ENCODE peak calls at places on chromosomes 12 and 14, in seven cellular contexts. E is skeletal muscle cell, M is left kidney, J is aorta, W is HTR-8/SVneo, V is astrocyte of the spinal cord, Y is mucosa of descending colon. A is an unnamed sample.
A peak's percentile ranks its signal among the peaks of the same experiment; 100 is the strongest.

GRCh38 chr14:76053576-76054369 is 68.2 kb downstream of the IFT43 start:
- DNase-seq in E (no peak), M (no peak), J (no peak), W (no peak), V (no peak), Y (no peak), A (no peak)

GRCh38 chr14:94775875-94776217 is 5.9 kb upstream of the GSC start:
- DNase-seq in E (no peak), M (no peak), J (no peak), W (peak; percentile 26), V (no peak), Y (no peak), A (no peak)

GRCh38 chr12:30970559-30971202 is 44.1 kb downstream of the TSPAN11 start:
- DNase-seq in E (no peak), M (peak; percentile 83), J (no peak), W (no peak), V (no peak), Y (no peak), A (no peak)

GRCh38 chr14:62914873-62915272 is 130.4 kb downstream of the KCNH5 start:
- DNase-seq in E (no peak), M (no peak), J (no peak), W (no peak), V (no peak), Y (no peak), A (no peak)

GRCh38 chr14:105859717-105860614 is 333.6 kb downstream of the TMEM121 start:
- DNase-seq in E (no peak), M (no peak), J (peak; percentile 61), W (no peak), V (no peak), Y (peak; percentile 60), A (no peak)

GRCh38 chr12:71011261-71011660 is 90.7 kb upstream of the PTPRR start:
- DNase-seq in E (peak; percentile 49), M (no peak), J (no peak), W (no peak), V (no peak), Y (no peak), A (no peak)

GRCh38 chr14:63203618-63204406 is 431 bp upstream of the RHOJ start:
- DNase-seq in E (peak; percentile 91), M (peak; percentile 93), J (peak; percentile 84), W (peak; percentile 96), V (peak; percentile 98), Y (peak; percentile 58), A (peak; percentile 98)

GRCh38 chr12:132393245-132393795 is 63.9 kb upstream of the GALNT9 start:
- DNase-seq in E (no peak), M (no peak), J (no peak), W (peak; percentile 70), V (no peak), Y (peak; percentile 27), A (no peak)

GRCh38 chr12:122022393-122023338 is 982 bp downstream of the BCL7A start:
- DNase-seq in E (no peak), M (peak; percentile 63), J (no peak), W (no peak), V (peak; percentile 29), Y (no peak), A (no peak)

GRCh38 chr14:100899841-100900771 is 3.4 kb downstream of the RTL1 start:
- DNase-seq in E (no peak), M (peak; percentile 54), J (peak; percentile 52), W (no peak), V (no peak), Y (no peak), A (no peak)

GRCh38 chr14:61334197-61334701 is 12.9 kb downstream of the PRKCH start:
- DNase-seq in E (no peak), M (no peak), J (no peak), W (no peak), V (no peak), Y (no peak), A (no peak)

GRCh38 chr12:62618948-62619347 is 152.3 kb downstream of the MON2 start:
- DNase-seq in E (no peak), M (no peak), J (no peak), W (no peak), V (no peak), Y (no peak), A (no peak)

GRCh38 chr14:64766430-64767151 is 62.4 kb downstream of the PLEKHG3 start:
- DNase-seq in E (no peak), M (no peak), J (peak; percentile 65), W (no peak), V (no peak), Y (no peak), A (no peak)

GRCh38 chr14:70032447-70032846 is 153.2 kb downstream of the SMOC1 start:
- DNase-seq in E (no peak), M (no peak), J (no peak), W (peak; percentile 71), V (no peak), Y (no peak), A (no peak)

GRCh38 chr12:59716049-59716448 is 120.2 kb downstream of the SLC16A7 start:
- DNase-seq in E (no peak), M (no peak), J (no peak), W (no peak), V (peak; percentile 5), Y (no peak), A (no peak)

GRCh38 chr14:64296561-64296960 is 2.4 kb upstream of the ESR2 start:
- DNase-seq in E (peak; percentile 51), M (no peak), J (no peak), W (no peak), V (peak; percentile 38), Y (no peak), A (no peak)

GRCh38 chr12:51922762-51923505 is 15.6 kb downstream of the ACVRL1 start:
- DNase-seq in E (peak; percentile 44), M (no peak), J (no peak), W (no peak), V (peak; percentile 47), Y (no peak), A (no peak)

GRCh38 chr14:103207038-103207403 is 83.8 kb downstream of the TNFAIP2 start:
- DNase-seq in E (no peak), M (peak; percentile 75), J (peak; percentile 92), W (no peak), V (no peak), Y (peak; percentile 83), A (no peak)

GRCh38 chr14:64186231-64187129 is 107.7 kb downstream of the ESR2 start:
- DNase-seq in E (no peak), M (no peak), J (no peak), W (no peak), V (no peak), Y (no peak), A (no peak)

GRCh38 chr14:37566811-37567371 is 28.2 kb downstream of the FOXA1 start:
- DNase-seq in E (no peak), M (peak; percentile 20), J (no peak), W (no peak), V (peak; percentile 18), Y (no peak), A (no peak)

GRCh38 chr12:102513739-102514138 is 33.4 kb upstream of the IGF1 start:
- DNase-seq in E (no peak), M (no peak), J (no peak), W (no peak), V (no peak), Y (no peak), A (no peak)

GRCh38 chr12:93624595-93625294 is 52.3 kb downstream of the SOCS2 start:
- DNase-seq in E (peak; percentile 92), M (no peak), J (no peak), W (peak; percentile 84), V (peak; percentile 95), Y (no peak), A (peak; percentile 83)

GRCh38 chr14:32311294-32312009 is 17.6 kb upstream of the AKAP6 start:
- DNase-seq in E (no peak), M (no peak), J (no peak), W (no peak), V (no peak), Y (no peak), A (no peak)

GRCh38 chr14:71229875-71230274 is 322.6 kb downstream of the PCNX1 start:
- DNase-seq in E (no peak), M (no peak), J (no peak), W (no peak), V (no peak), Y (no peak), A (no peak)

GRCh38 chr12:62783881-62784280 is 151.1 kb downstream of the PPM1H start:
- DNase-seq in E (no peak), M (no peak), J (no peak), W (no peak), V (no peak), Y (no peak), A (no peak)

GRCh38 chr14:102828201-102828600 is 51.0 kb downstream of the TRAF3 start:
- DNase-seq in E (no peak), M (peak; percentile 45), J (no peak), W (no peak), V (no peak), Y (no peak), A (no peak)

GRCh38 chr14:69910871-69911270 is 31.7 kb downstream of the SMOC1 start:
- DNase-seq in E (no peak), M (no peak), J (no peak), W (no peak), V (no peak), Y (no peak), A (no peak)

GRCh38 chr12:26153421-26154154 is 28.8 kb upstream of the BHLHE41 start:
- DNase-seq in E (peak; percentile 88), M (no peak), J (no peak), W (peak; percentile 74), V (peak; percentile 95), Y (no peak), A (peak; percentile 90)

A was measured in AG04450.